ENCODE peak calls at places on chromosome 5, in eight cellular contexts. M is stimulated activated CD8-positive, alpha-beta memory T cell treated with anti-CD3 and anti-CD28 coated beads, Interleukin-15, amount 100 ng/mL, for 1 hour; C is left ventricle myocardium inferior; W is activated CD4-positive, alpha-beta T cell treated with anti-CD3 and anti-CD28 coated beads, Interleukin-2, amount 50 U/mL, for 1 hour; S is HEK293T; P is HepG2; Z is cardiac fibroblast; A is NCI-H1105. H is an unnamed sample.

GRCh38 chr5:132180134-132180745 is 47.4 kb downstream of the P4HA2 start:
- DNase-seq in M (no peak), C (no peak), W (no peak), S (peak), P (peak), Z (peak), A (no peak), H (no peak)

GRCh38 chr5:172920447-172920849 is 38.8 kb upstream of the RPL26L1 start:
- DNase-seq in M (no peak), C (no peak), W (no peak), S (no peak), P (no peak), Z (peak), A (no peak), H (no peak)

GRCh38 chr5:174910245-174910737 is 185.9 kb downstream of the MSX2 start:
- DNase-seq in M (peak), C (peak), W (peak), S (peak), P (peak), Z (peak), A (peak), H (peak)

GRCh38 chr5:115372121-115372520 is 75.7 kb upstream of the CCDC112 start:
- DNase-seq in M (no peak), C (no peak), W (no peak), S (no peak), P (no peak), Z (peak), A (no peak), H (no peak)

GRCh38 chr5:179438041-179438441 is 92.8 kb upstream of the ADAMTS2 start:
- DNase-seq in M (no peak), C (no peak), W (no peak), S (no peak), P (no peak), Z (peak), A (no peak), H (no peak)

GRCh38 chr5:74184649-74185048 is 455.9 kb downstream of the ENC1 start:
- DNase-seq in M (no peak), C (no peak), W (no peak), S (no peak), P (no peak), Z (no peak), A (no peak), H (no peak)

GRCh38 chr5:176810084-176810597 is at the start of gene UNC5A:
- DNase-seq in M (no peak), C (peak), W (peak), S (peak), P (no peak), Z (peak), A (peak), H (no peak)

GRCh38 chr5:80238778-80239679 is 16.8 kb downstream of the SERINC5 start:
- DNase-seq in M (no peak), C (peak), W (no peak), S (no peak), P (no peak), Z (peak), A (peak), H (peak)

GRCh38 chr5:178372091-178372695 is 139.6 kb upstream of the PHYKPL start:
- DNase-seq in M (no peak), C (no peak), W (no peak), S (no peak), P (no peak), Z (peak), A (no peak), H (no peak)

GRCh38 chr5:55511010-55511409 is 23.8 kb downstream of the PLPP1 start:
- DNase-seq in M (no peak), C (no peak), W (no peak), S (no peak), P (no peak), Z (no peak), A (no peak), H (no peak)